ENCODE peak calls at places on chromosomes 4 and X, in ten cellular contexts. N is SK-N-SH, O is NB4, H is fibroblast of lung, G is A549, A is choroid plexus epithelial cell, X is cardiac muscle cell, Q is PC-3, W is adrenal gland, D is stomach. R is an unnamed sample.
A peak's percentile ranks its signal among the peaks of the same experiment; 100 is the strongest.

GRCh38 chr4:153014460-153014859 is 78.3 kb downstream of the FHDC1 start:
- DNase-seq in N (no peak), O (no peak), H (no peak), G (no peak), A (peak; percentile 33), X (no peak), Q (no peak), W (no peak), D (no peak), R (no peak)

GRCh38 chr4:140668111-140668510 is 88.1 kb downstream of the TBC1D9 start:
- DNase-seq in N (no peak), O (no peak), H (no peak), G (no peak), A (no peak), X (no peak), Q (no peak), W (no peak), D (no peak), R (no peak)

GRCh38 chr4:189547537-189547936 is 393.1 kb upstream of the FRG1 start:
- DNase-seq in N (no peak), O (no peak), H (no peak), G (no peak), A (no peak), X (no peak), Q (peak; percentile 1), W (no peak), D (no peak), R (no peak)

GRCh38 chrX:136395271-136395670 is 92.5 kb upstream of the BRS3 start:
- DNase-seq in N (no peak), O (no peak), H (no peak), G (no peak), A (peak; percentile 2), X (no peak), Q (peak; percentile 89), W (no peak), D (no peak), R (no peak)

GRCh38 chr4:22237155-22237751 is 278.6 kb downstream of the ADGRA3 start:
- DNase-seq in N (peak; percentile 29), O (peak; percentile 51), H (peak; percentile 4), G (peak; percentile 13), A (no peak), X (peak; percentile 47), Q (peak; percentile 37), W (peak; percentile 12), D (peak; percentile 68), R (peak; percentile 34)

GRCh38 chrX:17608898-17609297 is 128.4 kb upstream of the SCML1 start:
- DNase-seq in N (no peak), O (no peak), H (peak; percentile 41), G (no peak), A (peak; percentile 59), X (no peak), Q (peak; percentile 83), W (peak; percentile 65), D (no peak), R (no peak)

GRCh38 chr4:82042042-82042441 is 331.7 kb downstream of the HNRNPD start:
- DNase-seq in N (no peak), O (no peak), H (no peak), G (no peak), A (no peak), X (no peak), Q (no peak), W (no peak), D (no peak), R (no peak)

GRCh38 chrX:2715066-2715600 is 24.0 kb downstream of the CD99 start:
- DNase-seq in N (no peak), O (no peak), H (no peak), G (no peak), A (no peak), X (no peak), Q (no peak), W (no peak), D (no peak), R (peak; percentile 75)

GRCh38 chrX:117429511-117429910 is 687.1 kb downstream of the KLHL13 start:
- DNase-seq in N (no peak), O (no peak), H (no peak), G (no peak), A (no peak), X (no peak), Q (no peak), W (no peak), D (no peak), R (no peak)

GRCh38 chrX:140767646-140768045 is 58.1 kb downstream of the LINC00632 start:
- DNase-seq in N (no peak), O (no peak), H (no peak), G (peak; percentile 27), A (no peak), X (no peak), Q (peak; percentile 23), W (no peak), D (no peak), R (no peak)

GRCh38 chrX:140762061-140762460 is 52.5 kb downstream of the LINC00632 start:
- DNase-seq in N (peak; percentile 50), O (peak; percentile 49), H (peak; percentile 75), G (peak; percentile 68), A (peak; percentile 81), X (peak; percentile 67), Q (peak; percentile 73), W (peak; percentile 42), D (peak; percentile 38), R (peak; percentile 23)

GRCh38 chrX:140764401-140764919 is 54.9 kb downstream of the LINC00632 start:
- DNase-seq in N (peak; percentile 22), O (peak; percentile 8), H (peak; percentile 67), G (peak; percentile 44), A (peak; percentile 41), X (peak; percentile 57), Q (peak; percentile 58), W (peak; percentile 14), D (no peak), R (no peak)

GRCh38 chrX:140766024-140766611 is 56.6 kb downstream of the LINC00632 start:
- DNase-seq in N (peak; percentile 61), O (peak; percentile 47), H (peak; percentile 76), G (peak; percentile 68), A (peak; percentile 72), X (peak; percentile 62), Q (peak; percentile 76), W (peak; percentile 34), D (peak; percentile 37), R (peak; percentile 8)

GRCh38 chrX:140765043-140765784 is 55.7 kb downstream of the LINC00632 start:
- DNase-seq in N (no peak), O (no peak), H (peak; percentile 61), G (peak; percentile 31), A (peak; percentile 51), X (peak; percentile 26), Q (peak; percentile 46), W (no peak), D (no peak), R (no peak)
- H3K4me3 ChIP-seq in N (no peak overlapping the region), O (no peak overlapping the region), H (peak overlapping the region; percentile 57), G (peak overlapping the region; percentile 64), A (peak overlapping the region; percentile 69), X (peak overlapping the region; percentile 58), Q (peak overlapping the region; percentile 98), W (peak overlapping the region; percentile 35), D (peak overlapping the region; percentile 43), R (no peak overlapping the region)

DNA sequence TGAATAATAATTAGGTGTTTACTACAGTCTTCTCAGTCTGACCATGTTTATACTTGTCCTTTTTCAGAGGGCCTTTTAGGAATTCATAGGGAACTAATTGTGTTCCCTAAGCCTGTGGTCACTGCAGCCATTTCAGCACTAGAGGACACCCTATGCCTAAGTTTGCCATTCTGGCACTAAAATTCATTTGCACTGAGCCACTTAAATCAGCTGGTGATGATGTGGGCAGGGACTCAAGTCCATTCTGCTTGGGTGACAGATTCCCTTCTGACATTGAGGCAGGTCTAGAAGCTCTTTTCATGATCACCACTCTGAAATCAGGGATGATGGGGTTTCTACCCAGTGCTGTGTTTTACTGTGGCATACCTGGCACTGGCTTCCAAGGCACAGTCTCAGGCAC is 1178.9 kb upstream of the DIAPH2 start:
- DNase-seq in N (no peak), O (no peak), H (no peak), G (no peak), A (no peak), X (peak; percentile 60), Q (no peak), W (no peak), D (no peak), R (peak; percentile 36)
- TF ChIP-seq CTCF in N (peak; percentile 5), O (no peak), H (no peak), G (no peak), A (no peak), X (no peak), Q (peak; percentile 12), W (no peak), D (no peak), R (peak; percentile 57)

DNA sequence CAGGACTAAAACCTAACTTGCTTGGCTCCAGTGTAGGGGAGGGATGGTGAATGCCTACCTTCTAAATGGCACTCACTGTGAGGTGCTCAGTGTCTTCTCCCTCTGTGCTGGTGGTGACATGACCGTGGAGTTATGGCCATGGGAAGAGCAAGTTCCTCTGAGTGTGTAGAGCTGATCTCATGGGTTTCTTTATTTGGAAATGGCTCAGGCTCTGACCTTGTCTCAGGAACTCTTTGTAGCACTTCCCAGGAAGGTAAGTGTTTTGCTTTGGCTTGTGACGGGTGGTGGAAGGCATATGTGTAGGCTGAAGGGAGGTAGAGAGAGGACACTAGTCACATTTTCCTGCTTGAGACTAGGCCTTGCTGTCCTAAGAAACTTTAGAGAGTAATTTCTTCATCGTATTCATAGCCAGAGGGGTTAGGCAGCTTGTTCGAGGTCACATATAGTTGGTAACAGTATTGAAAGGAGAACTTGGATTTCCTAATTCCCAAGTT is 6.5 kb downstream of the MSN start:
- DNase-seq in N (no peak), O (no peak), H (peak; percentile 67), G (no peak), A (no peak), X (no peak), Q (no peak), W (no peak), D (no peak), R (no peak)
- H3K4me3 ChIP-seq in N (no peak overlapping the region), O (peak overlapping the region; percentile 66), H (no peak overlapping the region), G (no peak overlapping the region), A (no peak overlapping the region), X (no peak overlapping the region), Q (no peak overlapping the region), W (peak overlapping the region; percentile 10), D (peak overlapping the region; percentile 13), R (no peak overlapping the region)

GRCh38 chr4:173829565-173829964 is 299.5 kb upstream of the HAND2 start:
- DNase-seq in N (no peak), O (no peak), H (no peak), G (no peak), A (no peak), X (no peak), Q (no peak), W (no peak), D (no peak), R (no peak)

GRCh38 chr4:173837517-173837916 is 307.5 kb upstream of the HAND2 start:
- DNase-seq in N (no peak), O (no peak), H (no peak), G (no peak), A (no peak), X (no peak), Q (no peak), W (no peak), D (no peak), R (no peak)

GRCh38 chr4:173835863-173836262 is 305.8 kb upstream of the HAND2 start:
- DNase-seq in N (peak; percentile 44), O (no peak), H (peak; percentile 56), G (no peak), A (peak; percentile 36), X (peak; percentile 74), Q (peak; percentile 23), W (no peak), D (no peak), R (no peak)

DNA sequence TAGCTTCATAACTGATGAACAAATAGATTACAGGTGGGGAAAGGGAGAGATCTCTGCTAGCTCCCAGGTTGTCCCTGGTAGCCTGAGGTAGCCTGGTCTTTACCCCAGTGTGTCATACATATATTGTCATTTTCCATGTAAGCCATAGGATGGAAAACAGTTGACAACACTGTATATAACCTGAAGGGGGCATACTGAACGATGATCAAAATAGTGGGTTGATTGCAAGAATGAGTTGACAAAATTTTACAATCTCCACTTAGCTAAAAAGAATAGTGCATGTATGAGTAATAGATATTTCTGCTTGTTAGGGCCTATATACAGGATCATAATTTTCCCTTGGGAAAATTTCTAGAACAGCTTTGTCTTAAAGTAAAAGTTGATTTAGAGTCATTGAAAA is 304.1 kb upstream of the HAND2 start:
- DNase-seq in N (no peak), O (peak; percentile 12), H (peak; percentile 8), G (peak; percentile 20), A (peak; percentile 24), X (no peak), Q (peak; percentile 19), W (no peak), D (no peak), R (no peak)
- TF ChIP-seq CTCF in N (peak; percentile 36), O (no peak), H (no peak), G (no peak), A (no peak), X (peak; percentile 23), Q (peak; percentile 41), W (no peak), D (no peak), R (no peak)